ENCODE peak calls at places on chromosomes 1 and 21, in nine cellular contexts. P is fibroblast of mammary gland, O is astrocyte of the spinal cord, R is foreskin fibroblast, V is progenitor cell of endocrine pancreas, Y is lung, E is left lung, X is osteocyte, U is endothelial cell. Z is an unnamed sample.

GRCh38 chr1:61184035-61184713 is 101.8 kb downstream of the NFIA start:
- DNase-seq in P (peak), O (peak), R (peak), V (no peak), Y (peak), E (peak), X (no peak), U (no peak), Z (peak)

GRCh38 chr1:89464008-89464407 is 60.6 kb upstream of the LRRC8B start:
- DNase-seq in P (no peak), O (no peak), R (no peak), V (no peak), Y (no peak), E (no peak), X (no peak), U (no peak), Z (no peak)

GRCh38 chr1:2255420-2256369 is 27.6 kb downstream of the SKI start:
- DNase-seq in P (peak), O (peak), R (peak), V (no peak), Y (no peak), E (no peak), X (no peak), U (peak), Z (peak)

GRCh38 chr1:36151845-36152203 is 2.5 kb upstream of the TRAPPC3 start:
- DNase-seq in P (no peak), O (no peak), R (no peak), V (no peak), Y (no peak), E (peak), X (no peak), U (no peak), Z (no peak)

GRCh38 chr1:14539953-14540563 is 58.4 kb upstream of the KAZN start:
- DNase-seq in P (no peak), O (no peak), R (no peak), V (no peak), Y (no peak), E (no peak), X (no peak), U (no peak), Z (no peak)

GRCh38 chr1:107668762-107669161 is 296.2 kb downstream of the VAV3 start:
- DNase-seq in P (no peak), O (no peak), R (no peak), V (no peak), Y (no peak), E (no peak), X (no peak), U (no peak), Z (no peak)

GRCh38 chr1:10252508-10252907 is 42.1 kb downstream of the KIF1B start:
- DNase-seq in P (peak), O (peak), R (peak), V (no peak), Y (no peak), E (no peak), X (no peak), U (no peak), Z (peak)

GRCh38 chr21:15051652-15052554 is 12.9 kb downstream of the NRIP1 start:
- DNase-seq in P (peak), O (no peak), R (no peak), V (no peak), Y (no peak), E (no peak), X (no peak), U (no peak), Z (no peak)

GRCh38 chr1:184686540-184686939 is 68.1 kb downstream of the EDEM3 start:
- DNase-seq in P (no peak), O (peak), R (peak), V (no peak), Y (no peak), E (peak), X (no peak), U (no peak), Z (peak)

GRCh38 chr1:109653286-109653685 is 2.6 kb upstream of the GSTM4 start:
- DNase-seq in P (no peak), O (no peak), R (no peak), V (no peak), Y (no peak), E (no peak), X (no peak), U (no peak), Z (no peak)

GRCh38 chr1:84143796-84144565 is at the start of gene PRKACB:
- DNase-seq in P (peak), O (peak), R (peak), V (no peak), Y (no peak), E (no peak), X (no peak), U (no peak), Z (peak)

GRCh38 chr1:64887689-64888217 is 78.6 kb downstream of the JAK1 start:
- DNase-seq in P (no peak), O (no peak), R (no peak), V (no peak), Y (no peak), E (no peak), X (no peak), U (no peak), Z (peak)

GRCh38 chr1:239914827-239915231 is 176.9 kb upstream of the FMN2 start:
- DNase-seq in P (peak), O (peak), R (peak), V (no peak), Y (no peak), E (no peak), X (no peak), U (no peak), Z (peak)
- TF ChIP-seq CTCF in P (peak), O (no peak), R (peak), V (no peak), Y (no peak), E (no peak), X (peak), U (no peak), Z (no peak)

GRCh38 chr1:56978819-56979218 is 13.0 kb upstream of the C8B start:
- DNase-seq in P (no peak), O (no peak), R (no peak), V (no peak), Y (no peak), E (no peak), X (no peak), U (no peak), Z (no peak)
- TF ChIP-seq CTCF in P (no peak), O (no peak), R (no peak), V (no peak), Y (no peak), E (no peak), X (no peak), U (no peak), Z (no peak)

DNA sequence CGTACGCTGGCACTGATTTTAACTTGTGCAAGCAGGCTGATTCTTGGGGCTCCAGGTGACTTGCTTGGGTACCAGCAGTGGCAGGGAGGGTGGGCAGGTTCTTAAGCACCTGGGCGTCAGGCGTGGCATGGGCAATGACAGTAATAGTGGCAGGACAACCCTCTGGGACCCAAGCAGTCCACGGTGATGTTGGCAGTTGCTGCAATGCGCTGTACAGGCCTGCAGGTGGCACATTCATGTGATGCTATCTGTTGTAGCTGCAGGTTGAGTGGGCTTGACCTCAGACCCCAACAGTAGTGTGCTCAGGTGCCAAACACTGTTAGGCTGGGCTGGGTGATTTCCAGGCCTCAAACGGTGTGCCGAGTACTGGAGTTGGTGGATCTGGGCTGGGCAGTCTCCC is 10.2 kb upstream of the OR10J4 start:
- DNase-seq in P (no peak), O (no peak), R (no peak), V (no peak), Y (no peak), E (no peak), X (no peak), U (peak), Z (no peak)
- TF ChIP-seq CTCF in P (peak), O (peak), R (no peak), V (peak), Y (no peak), E (no peak), X (no peak), U (peak), Z (peak)

GRCh38 chr1:210751911-210752310 is 382.0 kb downstream of the KCNH1 start:
- DNase-seq in P (no peak), O (no peak), R (no peak), V (no peak), Y (no peak), E (no peak), X (no peak), U (no peak), Z (no peak)
- TF ChIP-seq CTCF in P (no peak), O (no peak), R (no peak), V (no peak), Y (no peak), E (no peak), X (no peak), U (no peak), Z (no peak)

GRCh38 chr1:203176273-203176672 is 647 bp upstream of the MYBPH start:
- DNase-seq in P (no peak), O (no peak), R (no peak), V (no peak), Y (no peak), E (no peak), X (no peak), U (no peak), Z (no peak)
- TF ChIP-seq CTCF in P (no peak), O (no peak), R (no peak), V (no peak), Y (no peak), E (no peak), X (no peak), U (no peak), Z (no peak)

DNA sequence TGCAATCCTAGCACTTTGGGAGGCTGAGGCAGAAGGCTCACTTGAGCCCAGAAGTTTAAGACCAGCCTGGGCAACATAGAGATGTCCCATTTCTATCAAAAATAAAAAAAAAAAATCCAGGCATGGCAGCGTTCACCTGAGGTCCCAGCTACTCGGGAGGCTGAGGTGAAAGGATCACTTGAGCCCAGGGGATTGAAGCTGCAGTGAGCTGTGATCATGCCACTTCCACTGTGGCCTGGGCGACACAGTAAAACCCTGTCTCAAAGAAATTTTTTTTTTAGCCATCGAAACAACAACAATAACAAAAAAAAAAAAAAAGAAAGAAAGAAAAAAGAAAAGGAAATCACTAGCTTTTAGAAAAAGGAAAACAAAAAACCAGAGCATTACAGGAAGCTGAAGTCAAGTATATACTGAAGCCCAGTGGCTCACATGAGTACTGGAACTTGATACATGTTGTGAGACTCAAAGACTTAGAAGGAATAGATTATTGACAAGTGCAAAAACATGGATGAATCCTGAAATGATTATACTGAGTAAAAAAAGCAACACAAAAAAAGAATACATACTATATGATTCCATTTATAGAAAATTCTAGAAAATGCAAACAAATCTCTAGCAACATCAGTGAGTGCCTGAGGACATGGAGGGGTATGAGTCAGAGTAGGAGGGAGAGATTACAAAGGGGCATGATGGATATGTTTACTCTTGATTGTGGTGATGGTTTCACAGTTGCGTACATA is 6.1 kb upstream of the RABGAP1L start:
- DNase-seq in P (no peak), O (no peak), R (peak), V (no peak), Y (no peak), E (no peak), X (no peak), U (no peak), Z (no peak)
- TF ChIP-seq CTCF in P (no peak), O (no peak), R (no peak), V (no peak), Y (no peak), E (no peak), X (no peak), U (no peak), Z (no peak)

GRCh38 chr21:31348188-31348587 is 4.1 kb upstream of the TIAM1 start:
- DNase-seq in P (no peak), O (no peak), R (no peak), V (no peak), Y (no peak), E (no peak), X (no peak), U (no peak), Z (no peak)

GRCh38 chr21:31349208-31349607 is 5.1 kb upstream of the TIAM1 start:
- DNase-seq in P (no peak), O (no peak), R (no peak), V (no peak), Y (no peak), E (no peak), X (no peak), U (no peak), Z (no peak)

GRCh38 chr21:31346256-31346821 is 2.3 kb upstream of the TIAM1 start:
- DNase-seq in P (no peak), O (peak), R (no peak), V (no peak), Y (no peak), E (no peak), X (no peak), U (no peak), Z (no peak)

GRCh38 chr21:31343680-31344480 is at the start of gene TIAM1:
- DNase-seq in P (peak), O (peak), R (peak), V (peak), Y (peak), E (peak), X (no peak), U (peak), Z (peak)

GRCh38 chr21:31347435-31348032 is 3.5 kb upstream of the TIAM1 start:
- DNase-seq in P (peak), O (peak), R (peak), V (no peak), Y (no peak), E (no peak), X (no peak), U (no peak), Z (peak)
- TF ChIP-seq CTCF in P (peak), O (peak), R (no peak), V (peak), Y (peak), E (peak), X (peak), U (peak), Z (peak)

GRCh38 chr1:99726818-99727217 is 39.6 kb downstream of the FRRS1 start:
- DNase-seq in P (no peak), O (no peak), R (no peak), V (no peak), Y (no peak), E (no peak), X (no peak), U (no peak), Z (no peak)

GRCh38 chr1:99727575-99728190 is 38.8 kb downstream of the FRRS1 start:
- DNase-seq in P (peak), O (peak), R (peak), V (no peak), Y (no peak), E (no peak), X (no peak), U (no peak), Z (peak)

GRCh38 chr1:99735852-99736251 is 30.6 kb downstream of the FRRS1 start:
- DNase-seq in P (no peak), O (no peak), R (no peak), V (no peak), Y (no peak), E (no peak), X (no peak), U (no peak), Z (no peak)

GRCh38 chr1:99728494-99729235 is 37.8 kb downstream of the FRRS1 start:
- DNase-seq in P (peak), O (peak), R (peak), V (no peak), Y (no peak), E (no peak), X (no peak), U (peak), Z (peak)

DNA sequence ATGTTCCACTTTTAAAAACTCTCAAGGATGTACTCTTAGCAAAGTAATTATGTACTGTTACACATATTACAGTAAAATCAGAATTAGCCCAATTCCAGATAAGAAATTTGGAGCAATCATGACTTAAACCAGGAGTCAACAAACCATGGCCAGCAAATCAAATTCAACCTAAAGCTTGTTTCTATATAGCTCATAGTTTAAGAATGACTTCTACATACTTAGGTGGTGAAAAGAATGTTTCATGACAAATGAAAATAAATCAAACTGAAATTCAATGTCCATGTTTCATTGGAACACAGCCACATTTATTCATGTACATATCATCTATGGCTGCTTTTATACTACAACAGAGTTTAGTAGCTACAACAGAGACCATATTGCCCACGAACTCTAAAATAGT is 35.1 kb downstream of the FRRS1 start:
- DNase-seq in P (peak), O (peak), R (peak), V (no peak), Y (no peak), E (no peak), X (no peak), U (no peak), Z (peak)
- TF ChIP-seq CTCF in P (no peak), O (no peak), R (no peak), V (no peak), Y (no peak), E (no peak), X (no peak), U (no peak), Z (no peak)

DNA sequence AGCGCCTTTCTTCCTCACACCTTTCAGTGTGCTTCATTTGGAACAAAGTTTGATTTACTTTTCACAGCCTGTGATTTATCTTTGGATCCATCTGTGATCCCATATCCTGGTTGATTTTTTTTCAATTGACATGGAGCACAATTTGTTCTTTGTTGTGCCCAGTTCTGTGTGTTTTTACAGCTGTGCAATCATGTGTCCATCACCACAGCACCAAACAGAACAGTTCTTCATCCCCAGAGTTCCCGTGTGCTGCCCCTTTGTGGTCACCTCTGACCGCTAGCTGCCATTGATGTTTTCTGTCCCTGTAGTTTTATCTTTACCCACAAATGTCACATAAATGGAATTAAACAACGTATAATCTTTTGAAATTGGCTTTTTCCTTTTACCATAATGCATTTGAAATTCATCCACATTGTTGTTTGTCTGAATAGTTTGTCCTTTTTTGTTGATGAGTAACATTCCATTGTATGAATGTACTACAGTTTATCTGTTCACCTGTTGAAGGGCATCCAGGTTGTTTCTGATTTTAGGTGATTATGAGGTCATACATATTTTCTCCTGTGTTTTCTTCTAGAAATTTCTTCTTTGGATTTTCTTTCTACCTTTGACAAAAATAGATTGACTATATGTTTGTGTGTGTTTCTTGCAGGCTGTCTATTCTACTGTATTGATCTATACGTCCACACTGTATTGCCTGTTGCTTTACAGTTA is 17.4 kb downstream of the MIGA1 start:
- DNase-seq in P (no peak), O (no peak), R (no peak), V (no peak), Y (no peak), E (no peak), X (no peak), U (peak), Z (no peak)
- TF ChIP-seq CTCF in P (no peak), O (no peak), R (no peak), V (no peak), Y (no peak), E (no peak), X (no peak), U (no peak), Z (no peak)

DNA sequence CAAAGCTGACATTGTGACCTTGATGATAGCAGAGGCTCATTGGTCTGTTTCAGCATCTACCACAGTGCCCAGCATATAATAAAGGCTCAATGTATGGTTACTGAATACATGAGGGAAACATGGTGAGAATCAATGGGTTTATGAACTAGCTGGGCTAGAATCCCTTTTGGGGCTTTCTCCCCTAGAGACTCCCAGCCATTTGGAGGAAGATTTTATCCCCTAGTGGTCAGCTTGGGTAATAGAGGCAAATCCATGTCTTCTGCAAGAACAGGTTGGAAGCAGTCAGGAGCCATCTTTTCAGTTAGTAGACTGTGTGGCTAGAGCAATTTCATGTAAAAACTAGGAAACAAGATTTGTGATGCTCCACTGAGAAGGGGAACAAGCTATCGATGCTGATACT is 15.8 kb upstream of the REG4 start:
- DNase-seq in P (peak), O (no peak), R (no peak), V (no peak), Y (peak), E (no peak), X (no peak), U (no peak), Z (no peak)
- TF ChIP-seq CTCF in P (peak), O (peak), R (peak), V (peak), Y (no peak), E (peak), X (peak), U (peak), Z (peak)